ENCODE peak calls at places on chromosomes 11 and 22, in nine cellular contexts. G is fibroblast of pulmonary artery, K is AG09309, M is neural crest cell, A is kidney epithelial cell, B is cardiac muscle cell, P is fibroblast of lung, X is brain microvascular endothelial cell, S is heart right ventricle. Q is an unnamed sample.

GRCh38 chr11:105393326-105393725 is 216.5 kb upstream of the GRIA4 start:
- DNase-seq in S (no peak), X (no peak), M (no peak), K (no peak), A (no peak), G (no peak), B (no peak), P (no peak), Q (no peak)

GRCh38 chr11:78586452-78587046 is 11.9 kb upstream of the NARS2 start:
- DNase-seq in A (no peak), S (no peak), X (no peak), K (no peak), G (peak), B (no peak), P (no peak), M (no peak), Q (no peak)

GRCh38 chr11:74877132-74877531 is 71.8 kb downstream of the XRRA1 start:
- DNase-seq in X (peak), S (no peak), K (no peak), P (no peak), G (peak), A (no peak), B (no peak), M (no peak), Q (no peak)

GRCh38 chr11:111814567-111814966 is 48.4 kb upstream of the PPP2R1B start:
- DNase-seq in K (peak), G (peak), S (no peak), A (no peak), B (no peak), M (no peak), P (peak), X (peak), Q (no peak)

GRCh38 chr22:42010778-42011177 is 12.2 kb downstream of the WBP2NL start:
- DNase-seq in X (no peak), G (no peak), K (no peak), M (no peak), B (no peak), S (no peak), A (no peak), P (no peak), Q (no peak)

GRCh38 chr22:21015051-21016006 is at the start of gene P2RX6:
- DNase-seq in A (no peak), G (no peak), K (no peak), B (no peak), X (peak), S (no peak), M (no peak), P (peak), Q (no peak)

GRCh38 chr11:64923151-64923661 is 1.3 kb upstream of the PPP2R5B start:
- DNase-seq in M (no peak), A (no peak), K (no peak), G (no peak), P (no peak), S (no peak), B (no peak), X (no peak), Q (no peak)

GRCh38 chr11:8292351-8292750 is 28.7 kb upstream of the LMO1 start:
- DNase-seq in P (no peak), B (no peak), X (no peak), A (no peak), S (no peak), M (no peak), K (no peak), G (no peak), Q (no peak)

GRCh38 chr11:88552377-88553029 is 215.0 kb upstream of the CTSC start:
- DNase-seq in G (peak), P (peak), K (no peak), A (no peak), S (no peak), M (peak), X (peak), B (peak), Q (peak)

GRCh38 chr11:70517203-70517602 is 118.9 kb downstream of the CTTN start:
- DNase-seq in B (no peak), M (no peak), P (no peak), A (no peak), X (no peak), S (no peak), K (no peak), G (no peak), Q (no peak)

GRCh38 chr11:14420223-14420622 is 61.2 kb upstream of the RRAS2 start:
- DNase-seq in S (no peak), K (no peak), X (no peak), M (no peak), A (no peak), G (no peak), B (no peak), P (no peak), Q (no peak)

GRCh38 chr11:12761029-12761428 is 86.8 kb downstream of the TEAD1 start:
- DNase-seq in K (no peak), M (no peak), X (peak), A (no peak), S (no peak), G (peak), P (peak), B (no peak), Q (no peak)
- TF ChIP-seq CTCF in K (peak), M (peak), X (peak), A (peak), S (no peak), G (peak), P (peak), B (peak), Q (no peak)

DNA sequence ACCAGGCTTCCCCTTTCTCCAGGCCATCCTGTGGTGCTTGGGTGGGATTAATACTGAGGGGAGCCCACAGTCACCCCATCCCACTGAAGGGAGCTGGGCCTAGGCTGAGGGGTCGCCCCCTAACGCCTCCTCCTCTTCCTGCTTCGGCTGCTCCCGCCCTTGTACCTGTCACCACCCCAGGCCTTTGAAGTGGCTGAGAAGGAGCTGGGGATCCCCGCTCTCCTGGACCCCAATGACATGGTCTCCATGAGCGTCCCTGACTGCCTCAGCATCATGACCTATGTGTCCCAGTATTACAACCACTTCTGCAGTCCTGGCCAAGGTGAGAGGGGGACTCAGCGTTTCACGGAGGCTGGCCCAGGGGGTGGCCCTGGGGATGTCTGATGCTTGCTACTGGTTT is 6.1 kb downstream of the MICALL1 start:
- DNase-seq in K (no peak), B (no peak), M (no peak), S (no peak), P (no peak), X (no peak), G (no peak), A (no peak), Q (no peak)
- TF ChIP-seq CTCF in K (no peak), B (no peak), M (no peak), S (no peak), P (no peak), X (no peak), G (no peak), A (no peak), Q (no peak)

DNA sequence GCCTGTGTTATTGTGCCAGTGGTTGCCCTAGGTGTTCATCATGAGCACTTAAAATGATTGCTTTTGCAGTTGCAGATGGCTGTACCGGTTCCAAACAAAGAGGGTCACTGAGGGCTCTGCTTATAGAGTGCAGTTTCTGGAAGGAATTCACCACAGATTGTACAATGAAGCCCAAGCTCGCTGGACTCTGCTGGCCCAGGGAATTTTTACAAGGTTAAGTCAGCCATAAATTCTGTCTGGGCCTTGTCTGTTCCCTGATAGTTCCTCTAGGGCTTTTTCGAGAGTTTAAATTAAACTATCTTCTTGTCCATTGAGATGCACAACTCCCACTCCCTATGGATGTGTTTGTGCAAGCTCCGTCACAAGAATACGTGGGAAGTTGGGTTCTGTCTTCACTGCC is 153.7 kb upstream of the TTC12 start:
- DNase-seq in P (no peak), G (no peak), B (no peak), A (no peak), S (no peak), X (no peak), M (no peak), K (no peak), Q (no peak)
- TF ChIP-seq CTCF in P (no peak), G (no peak), B (no peak), A (no peak), S (no peak), X (no peak), M (no peak), K (no peak), Q (no peak)

DNA sequence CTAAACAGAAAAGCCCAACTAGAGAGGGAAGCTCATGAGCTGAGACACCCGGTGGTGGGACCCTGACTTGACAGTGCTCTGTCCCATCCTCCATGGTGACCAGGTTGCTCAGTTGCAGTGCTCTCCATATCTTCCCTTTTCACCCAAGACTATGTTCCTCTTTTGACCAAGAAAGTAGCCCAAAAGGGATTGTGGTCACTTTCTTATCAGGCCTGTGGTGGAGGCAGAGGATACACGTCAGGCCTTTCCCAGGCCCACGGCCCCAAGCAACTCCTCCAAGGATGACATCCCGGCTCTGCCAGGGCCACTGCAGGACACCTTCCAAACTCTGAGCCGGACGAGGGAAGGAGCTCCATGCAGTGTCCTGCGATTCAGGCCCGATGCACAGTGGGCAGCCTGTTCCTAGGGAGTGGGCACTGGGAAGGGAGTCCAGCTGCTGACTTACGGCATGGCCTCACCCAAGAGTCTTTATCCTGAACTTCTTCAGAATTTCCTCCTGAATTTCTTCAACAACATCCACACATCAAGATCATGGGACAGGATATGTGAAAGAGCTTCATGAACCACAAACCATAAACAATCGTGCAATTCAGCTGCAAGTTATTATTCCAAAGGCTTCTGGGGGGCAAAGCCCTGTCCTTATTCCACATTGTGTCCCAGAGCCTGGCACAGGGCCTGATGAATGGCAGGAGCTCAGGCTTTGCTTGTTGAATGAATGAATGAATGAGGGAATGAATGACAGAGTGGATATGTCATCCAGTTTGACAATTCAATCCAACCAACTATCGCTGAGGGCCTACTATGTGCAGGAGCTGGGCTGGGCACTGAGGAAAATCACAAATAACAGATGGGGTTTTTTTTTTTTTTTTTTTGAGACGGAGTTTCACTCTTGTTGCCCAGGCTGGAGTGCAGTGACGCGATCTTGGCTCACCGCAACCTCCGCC is 36.0 kb upstream of the MYH9 start:
- DNase-seq in A (no peak), M (no peak), X (peak), S (no peak), P (peak), K (no peak), G (peak), B (no peak), Q (no peak)
- TF ChIP-seq CTCF in A (no peak), M (no peak), X (no peak), S (no peak), P (no peak), K (no peak), G (no peak), B (no peak), Q (no peak)

DNA sequence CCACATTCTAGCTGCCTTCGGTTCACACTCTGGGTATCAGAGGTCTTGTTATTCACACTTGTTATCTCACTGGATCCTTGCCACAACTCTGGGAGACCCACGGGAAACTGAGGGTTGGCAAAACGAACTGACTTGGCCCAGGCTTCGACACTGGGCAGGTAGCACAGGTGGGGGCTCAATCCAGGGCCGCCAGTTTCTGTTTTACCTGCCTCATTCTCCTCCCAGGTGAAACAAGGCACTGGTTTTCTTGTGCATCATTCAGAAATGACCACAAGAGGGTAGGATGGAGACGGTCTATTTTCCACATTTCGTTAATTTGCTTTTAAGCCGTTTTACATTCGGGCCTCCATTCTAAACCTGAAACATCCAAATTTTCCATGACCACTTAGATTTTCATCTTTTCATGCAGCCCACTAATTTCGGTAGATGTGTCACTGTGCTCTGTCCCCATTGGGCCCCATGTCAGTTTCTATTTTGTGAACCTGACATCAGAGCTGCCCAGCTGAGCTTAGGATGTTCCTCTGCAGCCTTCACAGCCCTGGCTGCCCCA is 108.1 kb downstream of the KIAA1671 start:
- DNase-seq in X (no peak), M (no peak), A (no peak), S (no peak), B (no peak), G (no peak), P (no peak), K (no peak), Q (no peak)
- TF ChIP-seq CTCF in X (peak), M (peak), A (no peak), S (peak), B (peak), G (peak), P (peak), K (no peak), Q (peak)

GRCh38 chr11:33044281-33044680 is 4.9 kb downstream of the TCP11L1 start:
- DNase-seq in M (no peak), S (no peak), K (no peak), G (no peak), A (no peak), B (no peak), P (peak), X (no peak), Q (no peak)
- TF ChIP-seq CTCF in M (no peak), S (no peak), K (no peak), G (no peak), A (no peak), B (no peak), P (no peak), X (no peak), Q (no peak)

Q was measured in nephron progenitor cell.